ENCODE peak calls at places on chromosomes 4 and X, in nine cellular contexts. W is left ventricle myocardium inferior; V is progenitor cell of endocrine pancreas; X is B cell; Z is tibial artery; P is stimulated activated CD8-positive, alpha-beta memory T cell treated with anti-CD3 and anti-CD28 coated beads, Interleukin-7, amount 100 ng/mL, for 24 hours; U is HEK293T; R is pancreas; B is GOT3. O is an unnamed sample.
A peak's percentile ranks its signal among the peaks of the same experiment; 100 is the strongest.

GRCh38 chrX:12949927-12950656 is 24.8 kb upstream of the TMSB4X start:
- DNase-seq in W (peak; percentile 71), V (no peak), X (peak; percentile 62), Z (peak; percentile 84), P (peak; percentile 75), U (no peak), R (peak; percentile 68), B (peak; percentile 57), O (peak; percentile 77)

GRCh38 chr4:1722551-1723071 is 1.3 kb downstream of the TACC3 start:
- DNase-seq in W (peak; percentile 14), V (no peak), X (no peak), Z (peak; percentile 20), P (no peak), U (no peak), R (no peak), B (no peak), O (no peak)

GRCh38 chr4:184357783-184358182 is 116.6 kb downstream of the IRF2 start:
- DNase-seq in W (no peak), V (no peak), X (no peak), Z (no peak), P (no peak), U (no peak), R (no peak), B (no peak), O (no peak)

GRCh38 chr4:152273343-152273742 is 262.5 kb downstream of the FBXW7 start:
- DNase-seq in W (no peak), V (no peak), X (no peak), Z (no peak), P (no peak), U (no peak), R (no peak), B (no peak), O (no peak)

GRCh38 chrX:45518552-45518951 is 317.9 kb upstream of the DIPK2B start:
- DNase-seq in W (no peak), V (no peak), X (no peak), Z (no peak), P (no peak), U (no peak), R (no peak), B (no peak), O (no peak)

GRCh38 chr4:176340871-176341685 is 21.3 kb downstream of the SPCS3 start:
- DNase-seq in W (no peak), V (no peak), X (peak; percentile 31), Z (no peak), P (no peak), U (peak; percentile 45), R (no peak), B (no peak), O (peak; percentile 8)

GRCh38 chr4:182533948-182534347 is 290.7 kb downstream of the TENM3 start:
- DNase-seq in W (no peak), V (no peak), X (no peak), Z (no peak), P (no peak), U (no peak), R (no peak), B (no peak), O (no peak)

GRCh38 chrX:9746148-9746880 is 19.3 kb downstream of the GPR143 start:
- DNase-seq in W (no peak), V (no peak), X (no peak), Z (no peak), P (no peak), U (no peak), R (no peak), B (no peak), O (no peak)

GRCh38 chrX:51851507-51852085 is 41.8 kb upstream of the MAGED1 start:
- DNase-seq in W (no peak), V (no peak), X (no peak), Z (no peak), P (no peak), U (no peak), R (no peak), B (no peak), O (no peak)

GRCh38 chr4:153466637-153467153 is 535 bp downstream of the TMEM131L start:
- DNase-seq in W (no peak), V (no peak), X (peak; percentile 66), Z (no peak), P (no peak), U (peak; percentile 30), R (peak; percentile 42), B (no peak), O (no peak)

GRCh38 chr4:143424276-143424675 is 87.6 kb downstream of the GAB1 start:
- DNase-seq in W (no peak), V (no peak), X (no peak), Z (no peak), P (no peak), U (no peak), R (no peak), B (no peak), O (no peak)

GRCh38 chr4:140188975-140189374 is 35.0 kb upstream of the MAML3 start:
- DNase-seq in W (no peak), V (no peak), X (no peak), Z (peak; percentile 40), P (no peak), U (no peak), R (no peak), B (no peak), O (no peak)

GRCh38 chrX:11449613-11450012 is 156.4 kb downstream of the AMELX start:
- DNase-seq in W (no peak), V (no peak), X (no peak), Z (no peak), P (no peak), U (no peak), R (no peak), B (no peak), O (no peak)

O was measured in T-helper 1 cell.